ENCODE peak calls at places on chromosomes 7 and 10, in six cellular contexts. Z is vagina, N is tibial artery, X is breast epithelium, Y is cardiac muscle cell, E is spleen. G is an unnamed sample. For H3K4me1, the result is how much of the 10 kb centered on the place peaks cover.

GRCh38 chr7:12154119-12154518 is 57.0 kb upstream of the TMEM106B start:
- DNase-seq in Z (no peak), Y (no peak), E (no peak), N (no peak), X (no peak), G (no peak)

GRCh38 chr7:85475476-85475875 is 288.6 kb upstream of the SEMA3D start:
- DNase-seq in Z (no peak), X (no peak), Y (no peak), E (no peak), N (no peak), G (no peak)

GRCh38 chr7:116802784-116803183 is 59.6 kb upstream of the CAPZA2 start:
- DNase-seq in N (no peak), Z (no peak), Y (peak), E (no peak), X (no peak), G (no peak)

GRCh38 chr10:75016290-75016689 is 95.2 kb upstream of the SAMD8 start:
- DNase-seq in Y (no peak), Z (no peak), E (no peak), X (no peak), N (no peak), G (no peak)

GRCh38 chr7:34138483-34138882 is 233.1 kb downstream of the BMPER start:
- DNase-seq in Z (no peak), X (no peak), Y (no peak), N (no peak), E (no peak), G (no peak)

GRCh38 chr10:43258032-43258921 is 8.6 kb downstream of the RASGEF1A start:
- DNase-seq in X (no peak), Z (peak), Y (no peak), E (no peak), N (no peak), G (peak)

GRCh38 chr10:78906734-78907385 is 161.9 kb upstream of the ZMIZ1 start:
- DNase-seq in N (peak), Z (no peak), Y (no peak), E (no peak), X (no peak), G (no peak)

GRCh38 chr10:28570598-28570997 is 37.7 kb downstream of the WAC start:
- DNase-seq in N (no peak), E (no peak), X (no peak), Y (no peak), Z (no peak), G (no peak)

GRCh38 chr10:79333513-79333912 is 13.8 kb upstream of the PPIF start:
- DNase-seq in N (no peak), Z (no peak), E (no peak), Y (peak), X (no peak), G (no peak)

GRCh38 chr10:110163841-110164240 is 43.6 kb upstream of the MXI1 start:
- DNase-seq in E (no peak), N (no peak), Z (no peak), Y (no peak), X (no peak), G (no peak)

GRCh38 chr7:116167177-116167576 is 43.2 kb upstream of the TES start:
- DNase-seq in Z (no peak), X (no peak), E (no peak), N (no peak), Y (no peak), G (no peak)

GRCh38 chr7:6436385-6436685 is 11.4 kb downstream of the DAGLB start:
- DNase-seq in N (no peak), Z (no peak), E (no peak), X (no peak), Y (no peak), G (peak)

GRCh38 chr10:70956029-70956759 is 67.8 kb upstream of the PCBD1 start:
- DNase-seq in E (peak), X (no peak), Z (no peak), N (no peak), Y (no peak), G (no peak)

GRCh38 chr10:83374741-83375140 is 764.6 kb upstream of the GHITM start:
- DNase-seq in E (no peak), Z (no peak), N (no peak), X (no peak), Y (no peak), G (no peak)

GRCh38 chr10:25974897-25975459 is 40.9 kb downstream of the MYO3A start:
- DNase-seq in Z (no peak), Y (peak), N (no peak), X (no peak), E (no peak), G (no peak)

GRCh38 chr10:60203993-60204618 is 185.6 kb downstream of the ANK3 start:
- DNase-seq in Y (peak), E (no peak), X (no peak), Z (no peak), N (no peak), G (no peak)

GRCh38 chr10:95290801-95291633 is at the start of gene PDLIM1:
- DNase-seq in N (peak), E (peak), Z (no peak), X (peak), Y (peak), G (peak)

GRCh38 chr7:91128574-91129348 is 135.5 kb upstream of the FZD1 start:
- DNase-seq in E (no peak), Z (no peak), X (no peak), Y (peak), N (no peak), G (no peak)

GRCh38 chr10:36280396-36280795 is 638.3 kb upstream of the FZD8 start:
- DNase-seq in X (no peak), E (no peak), N (no peak), Y (peak), Z (no peak), G (no peak)

GRCh38 chr7:5419523-5420107 is 4.0 kb downstream of the TNRC18 start:
- DNase-seq in N (no peak), Z (no peak), E (no peak), X (no peak), Y (no peak), G (peak)

GRCh38 chr7:130409722-130410072 is 29.4 kb downstream of the CPA1 start:
- DNase-seq in E (no peak), N (no peak), Z (no peak), X (no peak), Y (no peak), G (no peak)

GRCh38 chr10:117166420-117167345 is 28.6 kb upstream of the VAX1 start:
- DNase-seq in E (no peak), N (no peak), Z (no peak), Y (no peak), X (no peak), G (no peak)

GRCh38 chr10:68721673-68721963 is 579 bp downstream of the CCAR1 start:
- DNase-seq in Z (peak), N (peak), E (no peak), X (no peak), Y (peak), G (no peak)
- H3K4me1 ChIP-seq in Z (under half), N (under half), E (under half), X (under half), Y (under half), G (under half)

GRCh38 chr10:1006573-1006972 is 18.3 kb downstream of the GTPBP4 start:
- DNase-seq in Y (no peak), X (no peak), Z (no peak), E (no peak), N (no peak), G (no peak)
- TF ChIP-seq CTCF in Y (no peak), X (no peak), Z (no peak), E (no peak), N (no peak), G (no peak)

GRCh38 chr7:142934056-142934455 is 510 bp upstream of the TRPV5 start:
- DNase-seq in X (no peak), Z (peak), N (no peak), Y (no peak), E (no peak), G (no peak)

GRCh38 chr7:142932386-142933091 is 1.0 kb downstream of the TRPV5 start:
- DNase-seq in Y (no peak), Z (peak), N (no peak), E (no peak), X (no peak), G (no peak)

GRCh38 chr7:142935941-142936565 is 2.5 kb upstream of the TRPV5 start:
- DNase-seq in X (no peak), Z (no peak), Y (no peak), N (no peak), E (no peak), G (no peak)

GRCh38 chr7:142933092-142933475 is 462 bp downstream of the TRPV5 start:
- DNase-seq in Y (no peak), X (no peak), E (no peak), Z (no peak), N (no peak), G (no peak)

GRCh38 chr7:142933624-142934023 is at the start of gene TRPV5:
- DNase-seq in Y (no peak), Z (peak), X (no peak), E (no peak), N (no peak), G (no peak)
- H3K27ac ChIP-seq in Y (no peak), Z (no peak), X (no peak), E (no peak), N (no peak), G (no peak)

GRCh38 chr10:6562221-6562620 is 17.9 kb downstream of the PRKCQ start:
- DNase-seq in Y (no peak), X (no peak), Z (no peak), E (no peak), N (no peak), G (no peak)

GRCh38 chr10:6561552-6561951 is 18.5 kb downstream of the PRKCQ start:
- DNase-seq in X (no peak), N (no peak), E (no peak), Z (no peak), Y (no peak), G (no peak)

GRCh38 chr10:6563075-6563474 is 17.0 kb downstream of the PRKCQ start:
- DNase-seq in Z (no peak), E (no peak), Y (no peak), N (no peak), X (no peak), G (no peak)

GRCh38 chr10:6558272-6558671 is 21.8 kb downstream of the PRKCQ start:
- DNase-seq in Z (no peak), X (no peak), Y (no peak), E (no peak), N (no peak), G (no peak)

DNA sequence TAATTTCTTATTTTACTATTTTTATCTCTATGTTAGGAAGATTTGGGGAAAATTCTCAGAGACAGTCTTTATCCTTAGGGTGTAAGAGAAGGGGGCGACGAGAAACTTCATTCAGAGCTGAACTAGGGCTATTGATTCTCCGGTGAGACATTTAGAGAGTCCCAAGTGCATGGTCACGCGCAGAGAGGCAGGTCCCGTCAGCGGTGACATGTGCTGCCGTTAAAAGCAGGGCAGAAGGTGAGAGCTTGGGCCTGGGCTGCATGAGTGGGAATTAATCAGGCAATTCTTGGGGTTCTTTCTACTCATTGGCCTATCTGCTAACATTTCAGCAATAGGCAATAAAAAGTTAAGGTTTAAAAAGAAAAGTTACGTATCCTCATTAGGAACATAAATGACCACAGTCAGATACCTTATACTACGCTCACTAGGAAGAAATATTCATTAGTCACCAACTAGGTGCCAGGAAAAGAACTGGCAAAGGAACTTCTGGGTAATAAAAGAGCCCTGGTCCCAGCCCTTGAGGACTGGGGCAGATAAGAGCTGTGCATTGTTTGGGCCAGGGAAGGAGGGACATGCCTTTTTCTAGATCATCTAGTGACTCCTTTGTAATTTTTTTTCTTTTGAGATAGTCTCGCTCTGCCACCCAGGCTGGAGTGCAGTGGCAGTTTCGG is 21.2 kb downstream of the PRKCQ start:
- DNase-seq in Y (no peak), Z (no peak), N (no peak), E (no peak), X (no peak), G (no peak)
- H3K4me1 ChIP-seq in Y (under half), Z (under half), N (under half), E (under half), X (under half), G (under half)

DNA sequence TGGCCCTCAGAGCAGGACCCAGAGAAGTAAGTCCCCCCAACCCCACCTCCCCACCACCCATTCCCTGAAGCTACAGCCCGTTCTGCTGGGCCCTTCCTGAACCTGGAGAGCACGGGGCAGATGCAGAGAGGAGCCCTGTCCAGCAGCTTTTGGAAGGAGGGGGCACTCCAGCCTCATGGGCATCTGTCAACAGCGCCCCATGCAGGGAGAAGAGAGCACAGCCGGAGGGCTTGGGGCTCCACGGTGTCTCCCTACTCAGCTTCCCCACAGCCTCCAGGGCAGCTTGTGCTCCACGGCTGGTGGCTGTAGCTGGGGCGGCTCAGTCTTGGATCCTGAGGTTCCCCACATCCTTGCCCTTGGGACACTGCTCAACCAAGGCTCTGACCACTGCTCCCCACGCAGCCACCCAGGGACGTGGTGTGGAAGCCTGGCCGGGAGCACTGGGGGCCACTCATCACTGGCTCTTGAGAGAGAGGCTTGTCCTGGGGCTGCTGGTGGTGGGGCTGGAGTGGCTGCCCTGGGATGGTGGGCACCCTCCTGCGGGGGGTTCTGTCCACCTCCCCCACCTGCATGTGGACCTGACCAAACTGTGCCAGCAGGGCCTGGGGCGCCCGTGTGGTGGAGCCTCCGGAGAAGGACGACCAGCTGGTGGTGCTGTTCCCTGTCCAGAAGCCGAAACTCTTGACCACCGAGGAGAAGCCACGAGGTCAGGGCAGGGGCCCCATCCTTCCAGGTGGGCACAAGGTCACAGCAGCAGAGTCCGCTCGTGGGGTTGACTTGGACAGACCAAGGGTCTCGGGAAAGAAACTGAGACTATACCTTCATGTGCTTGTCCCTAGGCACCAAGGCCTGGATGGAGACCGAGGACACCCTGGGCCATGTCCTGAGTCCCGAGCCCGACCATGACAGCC is 4.5 kb downstream of the PRAP1 start:
- DNase-seq in E (no peak), X (no peak), Y (no peak), N (no peak), Z (no peak), G (peak)
- TF ChIP-seq CTCF in E (no peak), X (no peak), Y (no peak), N (no peak), Z (no peak), G (no peak)

GRCh38 chr7:155831807-155832524 is 19.7 kb upstream of the SHH start:
- DNase-seq in E (peak), X (no peak), Z (no peak), N (peak), Y (no peak), G (no peak)
- H3K27ac ChIP-seq in E (no peak), X (no peak), Z (no peak), N (no peak), Y (no peak), G (no peak)

DNA sequence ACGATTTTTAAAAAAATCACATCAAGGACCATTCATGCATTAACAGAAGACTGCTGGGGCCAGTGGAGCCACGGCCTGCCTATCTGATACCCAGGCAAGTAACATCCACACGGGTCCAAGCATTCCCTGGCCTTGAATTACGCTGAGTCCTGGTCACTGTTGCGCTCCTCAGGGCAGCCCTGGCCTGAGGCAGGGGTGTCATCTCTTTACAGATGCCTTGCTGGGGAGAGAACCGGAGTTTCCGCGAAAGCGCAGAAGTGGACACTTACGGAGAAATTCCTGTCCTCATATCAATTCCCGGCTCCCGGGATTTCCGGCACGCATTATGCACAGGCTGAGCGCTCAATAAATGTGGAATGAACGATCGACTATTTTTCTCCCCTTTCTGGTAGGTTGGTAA is 1.4 kb downstream of the CARD11 start:
- DNase-seq in X (no peak), Y (no peak), N (no peak), Z (no peak), E (no peak), G (no peak)
- H3K4me1 ChIP-seq in X (under half), Y (under half), N (under half), Z (under half), E (under half), G (under half)

G was measured in left lung.